ENCODE peak calls at places on chromosomes 13 and 19, in six cellular contexts. F is HTR-8/SVneo; B is pancreas; Y is iPS DF 6.9; T is activated CD4-positive, alpha-beta T cell treated with anti-CD3 and anti-CD28 coated beads, Interleukin-2, amount 50 U/mL, for 48 hours; U is MV-4-11. X is an unnamed sample.

GRCh38 chr19:6995054-6995453 is 26.2 kb downstream of the MBD3L2B start:
- DNase-seq in Y (no peak), B (no peak), F (no peak), U (no peak), T (no peak), X (no peak)

GRCh38 chr13:25397763-25398162 is 26.0 kb downstream of the ATP8A2 start:
- DNase-seq in Y (no peak), T (no peak), F (no peak), B (no peak), U (no peak), X (no peak)

GRCh38 chr13:20882206-20882605 is 20.3 kb downstream of the XPO4 start:
- DNase-seq in T (no peak), Y (peak), B (no peak), F (no peak), U (no peak), X (no peak)

GRCh38 chr19:46863818-46864629 is 3.2 kb downstream of the ARHGAP35 start:
- DNase-seq in F (peak), B (no peak), Y (no peak), T (no peak), U (no peak), X (peak)

GRCh38 chr13:113427562-113428468 is 25.5 kb downstream of the ADPRHL1 start:
- DNase-seq in F (no peak), Y (no peak), T (no peak), B (no peak), U (no peak), X (no peak)

GRCh38 chr19:19956431-19957075 is 55.8 kb downstream of the ZNF93 start:
- DNase-seq in F (no peak), U (no peak), Y (peak), T (no peak), B (no peak), X (no peak)

GRCh38 chr19:670609-671075 is 5.5 kb upstream of the FSTL3 start:
- DNase-seq in U (no peak), Y (no peak), T (no peak), F (no peak), B (no peak), X (no peak)

GRCh38 chr13:22030321-22030720 is 359.4 kb downstream of the FGF9 start:
- DNase-seq in B (no peak), U (no peak), Y (no peak), T (no peak), F (no peak), X (no peak)

GRCh38 chr13:95607363-95607762 is 37.1 kb downstream of the DZIP1 start:
- DNase-seq in Y (no peak), F (no peak), B (no peak), T (no peak), U (no peak), X (no peak)

GRCh38 chr19:42191855-42192254 is 25.6 kb downstream of the DEDD2 start:
- DNase-seq in U (peak), T (peak), Y (no peak), F (no peak), B (no peak), X (no peak)